ENCODE peak calls at places on chromosomes 2 and 18, in seven cellular contexts. M, O, X, J, U, L and I are unnamed samples. For H3K4me1, the result is how much of the 10 kb centered on the place peaks cover.

GRCh38 chr18:52152036-52152435 is 188.0 kb upstream of the DCC start:
- DNase-seq in U (no peak), J (no peak), O (no peak), M (no peak), L (no peak), X (no peak), I (no peak)

GRCh38 chr2:37263839-37264238 is 32.4 kb downstream of the NDUFAF7 start:
- DNase-seq in M (no peak), U (no peak), J (no peak), O (peak), L (no peak), X (no peak), I (no peak)

GRCh38 chr2:25165992-25166618 is 2.3 kb downstream of the POMC start:
- DNase-seq in J (no peak), U (peak), M (peak), L (no peak), O (peak), X (no peak), I (no peak)

GRCh38 chr18:69636529-69637301 is 236.0 kb downstream of the DOK6 start:
- DNase-seq in U (no peak), L (no peak), M (no peak), J (no peak), O (no peak), X (no peak), I (no peak)

GRCh38 chr2:145049475-145049874 is 529.6 kb upstream of the ZEB2 start:
- DNase-seq in J (no peak), U (no peak), M (no peak), L (no peak), X (no peak), O (no peak), I (no peak)

GRCh38 chr18:26312196-26312595 is 86.0 kb downstream of the TAF4B start:
- DNase-seq in J (no peak), L (no peak), M (no peak), U (no peak), X (no peak), O (no peak), I (no peak)

GRCh38 chr2:156702520-156702919 is 266.3 kb downstream of the GPD2 start:
- DNase-seq in J (no peak), O (no peak), L (no peak), X (no peak), M (no peak), U (no peak), I (no peak)

GRCh38 chr18:58980991-58981390 is 116.3 kb downstream of the ZNF532 start:
- DNase-seq in M (no peak), L (no peak), O (no peak), U (no peak), X (no peak), J (no peak), I (no peak)

GRCh38 chr2:113088173-113088992 is 20.6 kb downstream of the IL1F10 start:
- DNase-seq in O (no peak), J (no peak), L (no peak), U (no peak), X (no peak), M (no peak), I (no peak)

GRCh38 chr18:39946623-39947061 is 2008.4 kb upstream of the PIK3C3 start:
- DNase-seq in M (no peak), O (no peak), U (no peak), L (no peak), X (no peak), J (peak), I (no peak)

GRCh38 chr2:9191044-9191481 is 15.5 kb upstream of the ASAP2 start:
- DNase-seq in L (peak), M (peak), U (peak), X (peak), J (peak), O (no peak), I (peak)
- H3K4me1 ChIP-seq in L (under half), M (under half), U (under half), X (under half), J (under half), O (under half), I (under half)

GRCh38 chr18:57657566-57657965 is 35.9 kb upstream of the NARS1 start:
- DNase-seq in J (no peak), U (no peak), M (no peak), L (no peak), O (no peak), X (no peak), I (no peak)
- H3K27ac ChIP-seq in J (no peak), U (no peak), M (no peak), L (no peak), O (no peak), X (peak), I (no peak)

DNA sequence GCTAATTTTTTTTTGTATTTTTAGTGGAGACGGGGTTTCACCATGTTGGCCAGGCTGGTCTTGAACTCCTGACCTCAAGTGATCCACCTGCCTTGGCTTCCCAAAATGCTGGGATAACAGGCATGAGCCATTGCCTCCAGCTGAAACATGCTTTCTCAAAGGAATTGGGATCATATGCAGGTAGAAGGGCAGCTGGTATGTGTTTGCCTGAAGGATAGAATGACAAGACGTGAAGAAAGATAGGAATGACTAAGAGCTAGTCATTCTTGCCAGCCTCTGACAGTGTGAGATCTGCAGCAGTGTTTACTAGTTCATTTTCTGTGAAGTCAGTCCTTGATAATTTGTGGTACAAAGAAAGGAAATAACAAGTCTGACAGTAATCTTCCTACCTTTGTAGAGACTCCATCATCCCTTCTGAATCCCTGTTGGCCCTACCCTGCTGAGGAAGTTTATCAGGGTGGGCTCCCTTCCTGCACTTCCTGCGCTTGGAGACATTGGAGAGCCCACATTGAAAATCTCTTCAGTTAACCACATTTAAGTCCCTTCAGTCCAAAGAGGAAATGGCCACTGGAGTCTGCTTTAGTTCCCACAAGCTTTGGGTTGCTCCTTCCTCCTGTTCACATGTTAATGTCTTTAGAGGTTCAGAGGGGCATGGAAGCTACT is 14.7 kb downstream of the CFLAR start:
- DNase-seq in L (no peak), O (peak), J (no peak), M (no peak), X (no peak), U (no peak), I (peak)
- H3K4me1 ChIP-seq in L (half or more), O (half or more), J (under half), M (under half), X (half or more), U (half or more), I (half or more)

GRCh38 chr2:210360412-210360811 is 45.4 kb upstream of the MYL1 start:
- DNase-seq in L (no peak), M (no peak), O (no peak), X (no peak), J (no peak), U (no peak), I (no peak)

GRCh38 chr2:210363261-210363660 is 48.3 kb upstream of the MYL1 start:
- DNase-seq in J (no peak), O (peak), U (no peak), X (no peak), M (no peak), L (no peak), I (no peak)

GRCh38 chr2:210366675-210367080 is 51.7 kb upstream of the MYL1 start:
- DNase-seq in O (no peak), J (no peak), L (no peak), U (no peak), M (no peak), X (no peak), I (peak)

GRCh38 chr2:210363876-210364275 is 48.9 kb upstream of the MYL1 start:
- DNase-seq in L (no peak), M (no peak), J (no peak), O (no peak), U (no peak), X (no peak), I (no peak)
- H3K27ac ChIP-seq in L (no peak), M (no peak), J (no peak), O (no peak), U (no peak), X (no peak), I (no peak)

GRCh38 chr18:35029103-35029502 is 12.1 kb upstream of the MAPRE2 start:
- DNase-seq in J (no peak), L (peak), M (peak), U (peak), X (peak), O (no peak), I (peak)

GRCh38 chr18:35028556-35028955 is 12.7 kb upstream of the MAPRE2 start:
- DNase-seq in M (no peak), J (no peak), X (no peak), U (peak), O (no peak), L (no peak), I (no peak)

GRCh38 chr18:35030234-35030989 is 10.8 kb upstream of the MAPRE2 start:
- DNase-seq in J (no peak), O (peak), L (no peak), U (no peak), M (no peak), X (no peak), I (peak)

GRCh38 chr18:35032113-35032512 is 9.1 kb upstream of the MAPRE2 start:
- DNase-seq in O (no peak), U (no peak), M (no peak), L (no peak), J (no peak), X (no peak), I (no peak)

GRCh38 chr18:35029770-35030169 is 11.4 kb upstream of the MAPRE2 start:
- DNase-seq in M (no peak), U (no peak), L (no peak), X (no peak), O (peak), J (no peak), I (peak)
- H3K4me1 ChIP-seq in M (under half), U (under half), L (under half), X (under half), O (under half), J (under half), I (under half)